ENCODE peak calls at places on chromosomes 13 and 19, in eight cellular contexts. S is fibroblast of lung, O is Peyer's patch, J is WERI-Rb-1, G is transverse colon, A is neural crest cell, X is ovary, T is heart right ventricle. P is an unnamed sample.

GRCh38 chr13:65606622-65607021 is 1623.5 kb downstream of the PCDH9 start:
- DNase-seq in S (peak), O (no peak), J (no peak), G (no peak), A (no peak), X (no peak), T (no peak), P (no peak)

GRCh38 chr13:48132961-48133360 is 38.1 kb upstream of the MED4 start:
- DNase-seq in S (no peak), O (no peak), J (no peak), G (no peak), A (no peak), X (no peak), T (no peak), P (no peak)

GRCh38 chr19:47691090-47691489 is 22.1 kb upstream of the EHD2 start:
- DNase-seq in S (no peak), O (no peak), J (no peak), G (no peak), A (no peak), X (no peak), T (no peak), P (no peak)

GRCh38 chr13:49400755-49401659 is 42.9 kb downstream of the CAB39L start:
- DNase-seq in S (peak), O (no peak), J (no peak), G (peak), A (no peak), X (no peak), T (no peak), P (no peak)

GRCh38 chr19:32916969-32917611 is 47.5 kb upstream of the SLC7A9 start:
- DNase-seq in S (no peak), O (no peak), J (no peak), G (no peak), A (no peak), X (no peak), T (no peak), P (no peak)

GRCh38 chr13:25384747-25385270 is 13.0 kb downstream of the ATP8A2 start:
- DNase-seq in S (peak), O (no peak), J (no peak), G (no peak), A (no peak), X (no peak), T (no peak), P (no peak)

GRCh38 chr13:29621401-29621800 is 25.9 kb upstream of the SLC7A1 start:
- DNase-seq in S (no peak), O (no peak), J (no peak), G (no peak), A (no peak), X (no peak), T (no peak), P (no peak)

GRCh38 chr19:9981406-9982260 is 28.7 kb downstream of the COL5A3 start:
- DNase-seq in S (no peak), O (no peak), J (no peak), G (no peak), A (no peak), X (no peak), T (no peak), P (no peak)

GRCh38 chr13:100090861-100091260 is 2.0 kb downstream of the PCCA start:
- DNase-seq in S (no peak), O (no peak), J (no peak), G (no peak), A (no peak), X (no peak), T (no peak), P (no peak)

GRCh38 chr13:74047925-74048324 is 86.3 kb downstream of the KLF12 start:
- DNase-seq in S (no peak), O (no peak), J (no peak), G (peak), A (no peak), X (no peak), T (no peak), P (no peak)

GRCh38 chr13:50116430-50116973 is 101.3 kb downstream of the KCNRG start:
- DNase-seq in S (peak), O (no peak), J (no peak), G (no peak), A (no peak), X (no peak), T (no peak), P (no peak)

GRCh38 chr19:5090780-5091575 is 122.1 kb downstream of the KDM4B start:
- DNase-seq in S (peak), O (no peak), J (peak), G (no peak), A (no peak), X (peak), T (peak), P (peak)

GRCh38 chr19:10517760-10518443 is 655 bp upstream of the S1PR5 start:
- DNase-seq in S (no peak), O (no peak), J (no peak), G (no peak), A (no peak), X (no peak), T (peak), P (peak)

GRCh38 chr19:52603558-52604207 is 33.6 kb downstream of the ZNF701 start:
- DNase-seq in S (peak), O (no peak), J (no peak), G (no peak), A (no peak), X (no peak), T (no peak), P (no peak)

GRCh38 chr19:755063-755462 is 4.2 kb downstream of the MISP start:
- DNase-seq in S (no peak), O (peak), J (no peak), G (peak), A (no peak), X (no peak), T (no peak), P (no peak)

GRCh38 chr13:112079696-112080095 is 12.7 kb downstream of the SOX1 start:
- DNase-seq in S (no peak), O (no peak), J (no peak), G (no peak), A (no peak), X (no peak), T (no peak), P (no peak)

GRCh38 chr13:54536112-54536511 is 1507.5 kb downstream of the OLFM4 start:
- DNase-seq in S (no peak), O (no peak), J (no peak), G (no peak), A (no peak), X (no peak), T (no peak), P (no peak)

GRCh38 chr13:30971575-30971974 is 39.1 kb downstream of the TEX26 start:
- DNase-seq in S (peak), O (no peak), J (no peak), G (no peak), A (no peak), X (no peak), T (no peak), P (no peak)

GRCh38 chr13:28327761-28328607 is 166.9 kb downstream of the FLT1 start:
- DNase-seq in S (no peak), O (no peak), J (no peak), G (no peak), A (no peak), X (no peak), T (no peak), P (no peak)

GRCh38 chr13:41561179-41561578 is 103.8 kb downstream of the RGCC start:
- DNase-seq in S (peak), O (no peak), J (no peak), G (no peak), A (no peak), X (no peak), T (no peak), P (no peak)

GRCh38 chr13:84400711-84401110 is 518.4 kb upstream of the SLITRK1 start:
- DNase-seq in S (peak), O (no peak), J (no peak), G (no peak), A (no peak), X (no peak), T (no peak), P (no peak)

GRCh38 chr19:29612121-29612520 is 6.0 kb downstream of the POP4 start:
- DNase-seq in S (no peak), O (no peak), J (no peak), G (no peak), A (no peak), X (no peak), T (no peak), P (no peak)

GRCh38 chr13:101231751-101232428 is 184.4 kb downstream of the NALCN start:
- DNase-seq in S (no peak), O (no peak), J (no peak), G (no peak), A (no peak), X (no peak), T (no peak), P (no peak)

GRCh38 chr19:53883741-53884140 is 1.7 kb downstream of the PRKCG start:
- DNase-seq in S (no peak), O (no peak), J (no peak), G (no peak), A (no peak), X (no peak), T (no peak), P (no peak)

GRCh38 chr19:53883231-53883661 is 1.2 kb downstream of the PRKCG start:
- DNase-seq in S (no peak), O (no peak), J (no peak), G (no peak), A (no peak), X (no peak), T (no peak), P (no peak)

GRCh38 chr19:53880716-53881481 is 1.1 kb upstream of the PRKCG start:
- DNase-seq in S (no peak), O (no peak), J (no peak), G (no peak), A (no peak), X (no peak), T (no peak), P (no peak)

GRCh38 chr19:53882391-53883050 is 524 bp downstream of the PRKCG start:
- DNase-seq in S (no peak), O (no peak), J (no peak), G (no peak), A (no peak), X (no peak), T (no peak), P (no peak)

GRCh38 chr19:53881482-53882390 is at the start of gene PRKCG:
- DNase-seq in S (no peak), O (peak), J (peak), G (peak), A (peak), X (peak), T (peak), P (peak)
- TF ChIP-seq CTCF in S (peak), O (peak), J (peak), G (peak), A (peak), X (no peak), T (no peak), P (peak)

GRCh38 chr13:45473627-45474026 is 8.9 kb downstream of the COG3 start:
- DNase-seq in S (no peak), O (peak), J (peak), G (no peak), A (no peak), X (no peak), T (no peak), P (no peak)
- TF ChIP-seq CTCF in S (peak), O (no peak), J (peak), G (no peak), A (peak), X (no peak), T (no peak), P (no peak)

GRCh38 chr19:3984908-3985642 is at the start of gene EEF2:
- DNase-seq in S (peak), O (peak), J (peak), G (peak), A (peak), X (peak), T (peak), P (peak)
- TF ChIP-seq CTCF in S (no peak), O (no peak), J (no peak), G (no peak), A (no peak), X (peak), T (no peak), P (no peak)

GRCh38 chr13:20301391-20302071 is 69.4 kb upstream of the GJB6 start:
- DNase-seq in S (peak), O (no peak), J (no peak), G (no peak), A (no peak), X (no peak), T (peak), P (no peak)

GRCh38 chr13:20305587-20305986 is 73.5 kb upstream of the GJB6 start:
- DNase-seq in S (no peak), O (peak), J (no peak), G (no peak), A (no peak), X (no peak), T (no peak), P (no peak)

GRCh38 chr13:20306039-20306438 is 73.9 kb upstream of the GJB6 start:
- DNase-seq in S (no peak), O (peak), J (no peak), G (no peak), A (no peak), X (no peak), T (no peak), P (no peak)

GRCh38 chr13:20303636-20304035 is 71.5 kb upstream of the GJB6 start:
- DNase-seq in S (no peak), O (peak), J (no peak), G (no peak), A (no peak), X (no peak), T (no peak), P (no peak)
- TF ChIP-seq CTCF in S (no peak), O (no peak), J (no peak), G (no peak), A (no peak), X (no peak), T (no peak), P (no peak)

GRCh38 chr13:113586661-113587479 is 2.3 kb downstream of the TFDP1 start:
- DNase-seq in S (no peak), O (peak), J (peak), G (peak), A (no peak), X (peak), T (no peak), P (peak)

GRCh38 chr13:113589961-113590339 is 5.4 kb downstream of the TFDP1 start:
- DNase-seq in S (no peak), O (peak), J (peak), G (peak), A (no peak), X (peak), T (no peak), P (no peak)

GRCh38 chr13:113585828-113586355 is 1.3 kb downstream of the TFDP1 start:
- DNase-seq in S (no peak), O (peak), J (peak), G (peak), A (no peak), X (peak), T (no peak), P (no peak)

GRCh38 chr13:113589251-113589960 is 4.9 kb downstream of the TFDP1 start:
- DNase-seq in S (no peak), O (peak), J (peak), G (peak), A (no peak), X (peak), T (peak), P (no peak)

GRCh38 chr13:113588394-113589111 is 4.0 kb downstream of the TFDP1 start:
- DNase-seq in S (no peak), O (peak), J (peak), G (no peak), A (no peak), X (no peak), T (no peak), P (no peak)
- TF ChIP-seq CTCF in S (no peak), O (no peak), J (no peak), G (no peak), A (no peak), X (no peak), T (no peak), P (no peak)

GRCh38 chr19:27777242-27777641 is 1435.7 kb downstream of the UQCRFS1 start:
- DNase-seq in S (no peak), O (no peak), J (peak), G (no peak), A (no peak), X (no peak), T (no peak), P (no peak)

GRCh38 chr19:27776524-27776923 is 1436.4 kb downstream of the UQCRFS1 start:
- DNase-seq in S (no peak), O (no peak), J (peak), G (no peak), A (no peak), X (no peak), T (no peak), P (no peak)

GRCh38 chr19:27776020-27776419 is 1436.9 kb downstream of the UQCRFS1 start:
- DNase-seq in S (peak), O (no peak), J (peak), G (no peak), A (no peak), X (no peak), T (no peak), P (no peak)

GRCh38 chr19:27779953-27780352 is 1433.0 kb downstream of the UQCRFS1 start:
- DNase-seq in S (no peak), O (no peak), J (no peak), G (no peak), A (no peak), X (no peak), T (no peak), P (no peak)

DNA sequence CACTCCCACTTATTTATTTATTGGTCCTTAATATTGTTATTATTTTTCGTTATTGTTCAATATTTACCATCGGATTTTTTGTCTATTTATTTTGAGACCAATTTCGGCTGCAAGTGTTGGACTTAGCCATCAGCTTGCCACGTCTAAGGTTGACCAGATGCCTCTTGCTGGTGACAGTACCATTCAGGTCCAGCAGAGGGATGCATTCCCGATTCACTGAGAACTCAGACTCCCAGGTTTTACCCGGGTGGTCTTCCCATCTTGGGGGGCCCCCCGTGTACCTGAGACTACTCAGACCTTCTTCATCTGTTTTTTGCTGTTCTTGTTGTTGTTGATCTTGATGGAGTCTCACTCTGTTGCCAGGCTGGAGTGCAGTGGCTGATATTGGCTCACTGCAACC is 1435.2 kb downstream of the UQCRFS1 start:
- DNase-seq in S (no peak), O (no peak), J (peak), G (no peak), A (no peak), X (no peak), T (no peak), P (no peak)
- TF ChIP-seq CTCF in S (no peak), O (no peak), J (peak), G (no peak), A (peak), X (no peak), T (no peak), P (peak)

GRCh38 chr19:12567951-12568350 is 16.7 kb upstream of the ZNF564 start:
- DNase-seq in S (no peak), O (no peak), J (no peak), G (no peak), A (no peak), X (no peak), T (no peak), P (no peak)

GRCh38 chr19:12564016-12564664 is 12.9 kb upstream of the ZNF564 start:
- DNase-seq in S (peak), O (peak), J (peak), G (peak), A (peak), X (peak), T (peak), P (peak)
- TF ChIP-seq CTCF in S (peak), O (peak), J (peak), G (peak), A (peak), X (peak), T (peak), P (peak)